ENCODE peak calls at places on chromosomes 5 and 9, in five cellular contexts. One of them, this sample, is unnamed.

GRCh38 chr9:36665921-36666429 is 93.3 kb downstream of the MELK start:
- DNase-seq in right cardiac atrium: no peak
- DNase-seq in CD4-positive, alpha-beta T cell: no peak
- DNase-seq in stimulated activated CD4-positive, alpha-beta T cell treated with anti-CD3 and anti-CD28 coated beads, Interleukin-4, amount 100 ng/mL, for 1 hour: no peak
- DNase-seq in CD8-positive, alpha-beta memory T cell: no peak
- DNase-seq in this sample: no peak

GRCh38 chr9:122334916-122335315 is 35.9 kb upstream of the PTGS1 start:
- DNase-seq in right cardiac atrium: no peak
- DNase-seq in CD4-positive, alpha-beta T cell: no peak
- DNase-seq in stimulated activated CD4-positive, alpha-beta T cell treated with anti-CD3 and anti-CD28 coated beads, Interleukin-4, amount 100 ng/mL, for 1 hour: no peak
- DNase-seq in CD8-positive, alpha-beta memory T cell: no peak
- DNase-seq in this sample: no peak

GRCh38 chr5:176784218-176785165 is 25.9 kb upstream of the UNC5A start:
- DNase-seq in right cardiac atrium: no peak
- DNase-seq in CD4-positive, alpha-beta T cell: no peak
- DNase-seq in stimulated activated CD4-positive, alpha-beta T cell treated with anti-CD3 and anti-CD28 coated beads, Interleukin-4, amount 100 ng/mL, for 1 hour: no peak
- DNase-seq in CD8-positive, alpha-beta memory T cell: no peak
- DNase-seq in this sample: no peak

GRCh38 chr5:22470408-22470807 is 382.7 kb downstream of the CDH12 start:
- DNase-seq in right cardiac atrium: no peak
- DNase-seq in CD4-positive, alpha-beta T cell: no peak
- DNase-seq in stimulated activated CD4-positive, alpha-beta T cell treated with anti-CD3 and anti-CD28 coated beads, Interleukin-4, amount 100 ng/mL, for 1 hour: no peak
- DNase-seq in CD8-positive, alpha-beta memory T cell: no peak
- DNase-seq in this sample: no peak

GRCh38 chr5:14685757-14686156 is 21.2 kb downstream of the OTULIN start:
- DNase-seq in right cardiac atrium: no peak
- DNase-seq in CD4-positive, alpha-beta T cell: no peak
- DNase-seq in stimulated activated CD4-positive, alpha-beta T cell treated with anti-CD3 and anti-CD28 coated beads, Interleukin-4, amount 100 ng/mL, for 1 hour: peak; percentile 40
- DNase-seq in CD8-positive, alpha-beta memory T cell: peak; percentile 59
- DNase-seq in this sample: peak; percentile 74

GRCh38 chr5:2291146-2291840 is 408.6 kb upstream of the IRX4 start:
- DNase-seq in right cardiac atrium: no peak
- DNase-seq in CD4-positive, alpha-beta T cell: no peak
- DNase-seq in stimulated activated CD4-positive, alpha-beta T cell treated with anti-CD3 and anti-CD28 coated beads, Interleukin-4, amount 100 ng/mL, for 1 hour: no peak
- DNase-seq in CD8-positive, alpha-beta memory T cell: no peak
- DNase-seq in this sample: no peak

GRCh38 chr5:81187885-81188284 is 45.2 kb upstream of the CKMT2 start:
- DNase-seq in right cardiac atrium: peak; percentile 53
- DNase-seq in CD4-positive, alpha-beta T cell: no peak
- DNase-seq in stimulated activated CD4-positive, alpha-beta T cell treated with anti-CD3 and anti-CD28 coated beads, Interleukin-4, amount 100 ng/mL, for 1 hour: no peak
- DNase-seq in CD8-positive, alpha-beta memory T cell: no peak
- DNase-seq in this sample: no peak

GRCh38 chr9:95611354-95611753 is 94.6 kb upstream of the PTCH1 start:
- DNase-seq in right cardiac atrium: no peak
- DNase-seq in CD4-positive, alpha-beta T cell: no peak
- DNase-seq in stimulated activated CD4-positive, alpha-beta T cell treated with anti-CD3 and anti-CD28 coated beads, Interleukin-4, amount 100 ng/mL, for 1 hour: no peak
- DNase-seq in CD8-positive, alpha-beta memory T cell: no peak
- DNase-seq in this sample: no peak

GRCh38 chr9:106677374-106677773 is 185.6 kb upstream of the ZNF462 start:
- DNase-seq in right cardiac atrium: no peak
- DNase-seq in CD4-positive, alpha-beta T cell: no peak
- DNase-seq in stimulated activated CD4-positive, alpha-beta T cell treated with anti-CD3 and anti-CD28 coated beads, Interleukin-4, amount 100 ng/mL, for 1 hour: no peak
- DNase-seq in CD8-positive, alpha-beta memory T cell: no peak
- DNase-seq in this sample: no peak

GRCh38 chr9:107585465-107585864 is 95.9 kb upstream of the KLF4 start:
- DNase-seq in right cardiac atrium: no peak
- DNase-seq in CD4-positive, alpha-beta T cell: no peak
- DNase-seq in stimulated activated CD4-positive, alpha-beta T cell treated with anti-CD3 and anti-CD28 coated beads, Interleukin-4, amount 100 ng/mL, for 1 hour: no peak
- DNase-seq in CD8-positive, alpha-beta memory T cell: no peak
- DNase-seq in this sample: no peak

GRCh38 chr5:136729901-136730355 is 364.6 kb upstream of the TRPC7 start:
- DNase-seq in right cardiac atrium: no peak
- DNase-seq in CD4-positive, alpha-beta T cell: no peak
- DNase-seq in stimulated activated CD4-positive, alpha-beta T cell treated with anti-CD3 and anti-CD28 coated beads, Interleukin-4, amount 100 ng/mL, for 1 hour: no peak
- DNase-seq in CD8-positive, alpha-beta memory T cell: no peak
- DNase-seq in this sample: no peak

GRCh38 chr5:73733219-73733618 is 107.2 kb downstream of the ARHGEF28 start:
- DNase-seq in right cardiac atrium: no peak
- DNase-seq in CD4-positive, alpha-beta T cell: no peak
- DNase-seq in stimulated activated CD4-positive, alpha-beta T cell treated with anti-CD3 and anti-CD28 coated beads, Interleukin-4, amount 100 ng/mL, for 1 hour: no peak
- DNase-seq in CD8-positive, alpha-beta memory T cell: no peak
- DNase-seq in this sample: no peak

GRCh38 chr9:111095423-111095822 is 57.2 kb upstream of the LPAR1 start:
- DNase-seq in right cardiac atrium: peak; percentile 25
- DNase-seq in CD4-positive, alpha-beta T cell: no peak
- DNase-seq in stimulated activated CD4-positive, alpha-beta T cell treated with anti-CD3 and anti-CD28 coated beads, Interleukin-4, amount 100 ng/mL, for 1 hour: no peak
- DNase-seq in CD8-positive, alpha-beta memory T cell: no peak
- DNase-seq in this sample: no peak

GRCh38 chr5:133026664-133027153 is 360 bp upstream of the ZCCHC10 start:
- DNase-seq in right cardiac atrium: no peak
- DNase-seq in CD4-positive, alpha-beta T cell: no peak
- DNase-seq in stimulated activated CD4-positive, alpha-beta T cell treated with anti-CD3 and anti-CD28 coated beads, Interleukin-4, amount 100 ng/mL, for 1 hour: no peak
- DNase-seq in CD8-positive, alpha-beta memory T cell: no peak
- DNase-seq in this sample: no peak

GRCh38 chr5:38905516-38905915 is 59.7 kb downstream of the OSMR start:
- DNase-seq in right cardiac atrium: no peak
- DNase-seq in CD4-positive, alpha-beta T cell: no peak
- DNase-seq in stimulated activated CD4-positive, alpha-beta T cell treated with anti-CD3 and anti-CD28 coated beads, Interleukin-4, amount 100 ng/mL, for 1 hour: no peak
- DNase-seq in CD8-positive, alpha-beta memory T cell: no peak
- DNase-seq in this sample: no peak

GRCh38 chr5:34991486-34992238 is 56.1 kb downstream of the AGXT2 start:
- DNase-seq in right cardiac atrium: no peak
- DNase-seq in CD4-positive, alpha-beta T cell: no peak
- DNase-seq in stimulated activated CD4-positive, alpha-beta T cell treated with anti-CD3 and anti-CD28 coated beads, Interleukin-4, amount 100 ng/mL, for 1 hour: no peak
- DNase-seq in CD8-positive, alpha-beta memory T cell: no peak
- DNase-seq in this sample: no peak